ENCODE peak calls at places on chromosomes 7 and 10, in eight cellular contexts. R is AG10803, Q is BJ, I is DND-41, N is AG09309, W is body of pancreas, C is mammary epithelial cell, E is GM13977. Z is an unnamed sample.

GRCh38 chr7:33870120-33870519 is 35.2 kb upstream of the BMPER start:
- DNase-seq in R (no peak), Q (no peak), I (no peak), N (no peak), W (no peak), C (no peak), E (no peak), Z (no peak)

GRCh38 chr10:29068302-29068701 is 220.6 kb upstream of the LYZL1 start:
- DNase-seq in R (no peak), Q (no peak), I (no peak), N (no peak), W (no peak), C (no peak), E (no peak), Z (no peak)

GRCh38 chr10:97213431-97213830 is 27.7 kb upstream of the SLIT1 start:
- DNase-seq in R (no peak), Q (no peak), I (no peak), N (no peak), W (no peak), C (no peak), E (no peak), Z (no peak)

GRCh38 chr7:84658286-84658685 is 463.7 kb upstream of the SEMA3A start:
- DNase-seq in R (no peak), Q (no peak), I (no peak), N (no peak), W (no peak), C (no peak), E (no peak), Z (no peak)

GRCh38 chr10:53622201-53622600 is 849.6 kb upstream of the MBL2 start:
- DNase-seq in R (no peak), Q (no peak), I (no peak), N (no peak), W (no peak), C (peak), E (no peak), Z (no peak)

GRCh38 chr7:66697451-66698438 is 42.8 kb upstream of the RABGEF1 start:
- DNase-seq in R (peak), Q (peak), I (no peak), N (peak), W (no peak), C (peak), E (no peak), Z (no peak)

GRCh38 chr7:158321056-158321700 is 266.4 kb downstream of the PTPRN2 start:
- DNase-seq in R (no peak), Q (no peak), I (no peak), N (no peak), W (no peak), C (no peak), E (no peak), Z (no peak)

GRCh38 chr7:152752513-152752912 is 7.0 kb upstream of the ACTR3B start:
- DNase-seq in R (no peak), Q (no peak), I (no peak), N (no peak), W (no peak), C (peak), E (no peak), Z (no peak)

GRCh38 chr7:64307254-64308018 is 6.3 kb upstream of the ZNF736 start:
- DNase-seq in R (peak), Q (peak), I (peak), N (peak), W (peak), C (peak), E (peak), Z (peak)

GRCh38 chr10:72784551-72785421 is 92.8 kb downstream of the MCU start:
- DNase-seq in R (peak), Q (peak), I (no peak), N (peak), W (peak), C (peak), E (no peak), Z (no peak)

GRCh38 chr7:86837235-86837634 is 193.5 kb downstream of the GRM3 start:
- DNase-seq in R (no peak), Q (no peak), I (no peak), N (no peak), W (no peak), C (no peak), E (no peak), Z (no peak)

GRCh38 chr10:99660662-99661369 is 1.5 kb downstream of the ENTPD7 start:
- DNase-seq in R (peak), Q (no peak), I (no peak), N (no peak), W (no peak), C (no peak), E (no peak), Z (no peak)

GRCh38 chr7:767580-767940 is 40.5 kb upstream of the PRKAR1B start:
- DNase-seq in R (peak), Q (no peak), I (no peak), N (no peak), W (no peak), C (peak), E (no peak), Z (no peak)

GRCh38 chr10:122362621-122363020 is 11.9 kb upstream of the PLEKHA1 start:
- DNase-seq in R (no peak), Q (no peak), I (no peak), N (no peak), W (no peak), C (peak), E (no peak), Z (peak)

GRCh38 chr7:123573896-123574467 is 16.4 kb upstream of the NDUFA5 start:
- DNase-seq in R (no peak), Q (no peak), I (no peak), N (no peak), W (no peak), C (no peak), E (no peak), Z (no peak)

GRCh38 chr7:116512524-116513188 is 12.2 kb upstream of the CAV1 start:
- DNase-seq in R (peak), Q (no peak), I (no peak), N (no peak), W (no peak), C (peak), E (no peak), Z (no peak)

GRCh38 chr10:91590904-91591791 is 41.7 kb downstream of the PPP1R3C start:
- DNase-seq in R (peak), Q (peak), I (no peak), N (no peak), W (peak), C (no peak), E (no peak), Z (no peak)

GRCh38 chr7:13077466-13077865 is 390.0 kb downstream of the ARL4A start:
- DNase-seq in R (peak), Q (no peak), I (no peak), N (no peak), W (no peak), C (peak), E (no peak), Z (no peak)

GRCh38 chr7:139889186-139889871 is 60.3 kb downstream of the TBXAS1 start:
- DNase-seq in R (peak), Q (no peak), I (no peak), N (no peak), W (no peak), C (peak), E (no peak), Z (no peak)

GRCh38 chr7:68245688-68246087 is 1249.1 kb downstream of the TYW1 start:
- DNase-seq in R (peak), Q (no peak), I (no peak), N (no peak), W (no peak), C (no peak), E (no peak), Z (no peak)

GRCh38 chr10:45000764-45001381 is at the start of gene ZNF22:
- DNase-seq in R (peak), Q (no peak), I (peak), N (no peak), W (peak), C (peak), E (peak), Z (peak)

GRCh38 chr7:105298439-105298894 is 90.3 kb downstream of the SRPK2 start:
- DNase-seq in R (no peak), Q (no peak), I (peak), N (no peak), W (no peak), C (no peak), E (peak), Z (peak)

GRCh38 chr7:104926905-104927454 is 87.0 kb upstream of the KMT2E start:
- DNase-seq in R (no peak), Q (no peak), I (no peak), N (no peak), W (peak), C (no peak), E (no peak), Z (no peak)

GRCh38 chr10:71323407-71323806 is 4.3 kb downstream of the SLC29A3 start:
- DNase-seq in R (peak), Q (no peak), I (no peak), N (no peak), W (no peak), C (no peak), E (peak), Z (peak)

GRCh38 chr7:137592232-137592896 is 248.8 kb upstream of the PTN start:
- DNase-seq in R (peak), Q (peak), I (peak), N (peak), W (peak), C (peak), E (peak), Z (peak)

GRCh38 chr7:112500619-112501018 is 19.8 kb downstream of the LSMEM1 start:
- DNase-seq in R (no peak), Q (no peak), I (no peak), N (no peak), W (no peak), C (no peak), E (no peak), Z (no peak)
- TF ChIP-seq CTCF in R (peak), Q (no peak), I (no peak), N (peak), W (no peak), C (peak), E (no peak), Z (no peak)

GRCh38 chr10:76667307-76668012 is 970.1 kb downstream of the KCNMA1 start:
- DNase-seq in R (no peak), Q (no peak), I (no peak), N (no peak), W (no peak), C (no peak), E (no peak), Z (no peak)
- TF ChIP-seq CTCF in R (no peak), Q (no peak), I (no peak), N (no peak), W (no peak), C (no peak), E (no peak), Z (no peak)

DNA sequence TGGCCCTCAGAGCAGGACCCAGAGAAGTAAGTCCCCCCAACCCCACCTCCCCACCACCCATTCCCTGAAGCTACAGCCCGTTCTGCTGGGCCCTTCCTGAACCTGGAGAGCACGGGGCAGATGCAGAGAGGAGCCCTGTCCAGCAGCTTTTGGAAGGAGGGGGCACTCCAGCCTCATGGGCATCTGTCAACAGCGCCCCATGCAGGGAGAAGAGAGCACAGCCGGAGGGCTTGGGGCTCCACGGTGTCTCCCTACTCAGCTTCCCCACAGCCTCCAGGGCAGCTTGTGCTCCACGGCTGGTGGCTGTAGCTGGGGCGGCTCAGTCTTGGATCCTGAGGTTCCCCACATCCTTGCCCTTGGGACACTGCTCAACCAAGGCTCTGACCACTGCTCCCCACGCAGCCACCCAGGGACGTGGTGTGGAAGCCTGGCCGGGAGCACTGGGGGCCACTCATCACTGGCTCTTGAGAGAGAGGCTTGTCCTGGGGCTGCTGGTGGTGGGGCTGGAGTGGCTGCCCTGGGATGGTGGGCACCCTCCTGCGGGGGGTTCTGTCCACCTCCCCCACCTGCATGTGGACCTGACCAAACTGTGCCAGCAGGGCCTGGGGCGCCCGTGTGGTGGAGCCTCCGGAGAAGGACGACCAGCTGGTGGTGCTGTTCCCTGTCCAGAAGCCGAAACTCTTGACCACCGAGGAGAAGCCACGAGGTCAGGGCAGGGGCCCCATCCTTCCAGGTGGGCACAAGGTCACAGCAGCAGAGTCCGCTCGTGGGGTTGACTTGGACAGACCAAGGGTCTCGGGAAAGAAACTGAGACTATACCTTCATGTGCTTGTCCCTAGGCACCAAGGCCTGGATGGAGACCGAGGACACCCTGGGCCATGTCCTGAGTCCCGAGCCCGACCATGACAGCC is 4.5 kb downstream of the PRAP1 start:
- DNase-seq in R (no peak), Q (no peak), I (no peak), N (no peak), W (no peak), C (no peak), E (no peak), Z (no peak)
- TF ChIP-seq CTCF in R (no peak), Q (no peak), I (no peak), N (no peak), W (no peak), C (no peak), E (peak), Z (no peak)

GRCh38 chr10:105146436-105146835 is 505.3 kb downstream of the SORCS3 start:
- DNase-seq in R (no peak), Q (no peak), I (no peak), N (no peak), W (no peak), C (peak), E (no peak), Z (no peak)
- TF ChIP-seq CTCF in R (no peak), Q (no peak), I (no peak), N (no peak), W (no peak), C (no peak), E (no peak), Z (no peak)

Z was measured in activated CD8-positive, alpha-beta T cell treated with anti-CD3 and anti-CD28 coated beads for 36 hours.